ENCODE peak calls at places on chromosomes 7 and 10, in six cellular contexts. One of them, this sample, is unnamed.

GRCh38 chr10:12699756-12700556 is 301.6 kb downstream of the CCDC3 start:
- DNase-seq in neural crest cell: no peak
- DNase-seq in epithelial cell of prostate: no peak
- DNase-seq in astrocyte of the spinal cord: no peak
- DNase-seq in SIG-M5: no peak
- DNase-seq in NCI-H146: no peak
- DNase-seq in this sample: no peak

GRCh38 chr10:80154978-80155695 is 22.6 kb downstream of the PLAC9 start:
- DNase-seq in neural crest cell: no peak
- DNase-seq in epithelial cell of prostate: peak
- DNase-seq in astrocyte of the spinal cord: peak
- DNase-seq in SIG-M5: no peak
- DNase-seq in NCI-H146: no peak
- DNase-seq in this sample: no peak

GRCh38 chr10:32979041-32979440 is 21.0 kb upstream of the ITGB1 start:
- DNase-seq in neural crest cell: no peak
- DNase-seq in epithelial cell of prostate: no peak
- DNase-seq in astrocyte of the spinal cord: no peak
- DNase-seq in SIG-M5: no peak
- DNase-seq in NCI-H146: no peak
- DNase-seq in this sample: no peak

GRCh38 chr7:50262916-50263690 is 41.4 kb upstream of the IKZF1 start:
- DNase-seq in neural crest cell: no peak
- DNase-seq in epithelial cell of prostate: no peak
- DNase-seq in astrocyte of the spinal cord: no peak
- DNase-seq in SIG-M5: no peak
- DNase-seq in NCI-H146: no peak
- DNase-seq in this sample: no peak

GRCh38 chr10:62017141-62017870 is 115.8 kb downstream of the ARID5B start:
- DNase-seq in neural crest cell: no peak
- DNase-seq in epithelial cell of prostate: no peak
- DNase-seq in astrocyte of the spinal cord: no peak
- DNase-seq in SIG-M5: no peak
- DNase-seq in NCI-H146: no peak
- DNase-seq in this sample: no peak

GRCh38 chr7:147915781-147916180 is 674.8 kb upstream of the C7orf33 start:
- DNase-seq in neural crest cell: no peak
- DNase-seq in epithelial cell of prostate: no peak
- DNase-seq in astrocyte of the spinal cord: no peak
- DNase-seq in SIG-M5: no peak
- DNase-seq in NCI-H146: no peak
- DNase-seq in this sample: no peak

GRCh38 chr10:116665541-116666125 is 44.9 kb downstream of the PNLIPRP2 start:
- DNase-seq in neural crest cell: peak
- DNase-seq in epithelial cell of prostate: no peak
- DNase-seq in astrocyte of the spinal cord: no peak
- DNase-seq in SIG-M5: no peak
- DNase-seq in NCI-H146: no peak
- DNase-seq in this sample: no peak

GRCh38 chr10:62594093-62594520 is 210.4 kb upstream of the ADO start:
- DNase-seq in neural crest cell: peak
- DNase-seq in epithelial cell of prostate: no peak
- DNase-seq in astrocyte of the spinal cord: peak
- DNase-seq in SIG-M5: no peak
- DNase-seq in NCI-H146: peak
- DNase-seq in this sample: peak

GRCh38 chr10:89342219-89342966 is 14.6 kb downstream of the IFIT3 start:
- DNase-seq in neural crest cell: no peak
- DNase-seq in epithelial cell of prostate: peak
- DNase-seq in astrocyte of the spinal cord: peak
- DNase-seq in SIG-M5: no peak
- DNase-seq in NCI-H146: peak
- DNase-seq in this sample: no peak

GRCh38 chr10:79923145-79923544 is 25.8 kb downstream of the SFTPD start:
- DNase-seq in neural crest cell: no peak
- DNase-seq in epithelial cell of prostate: no peak
- DNase-seq in astrocyte of the spinal cord: no peak
- DNase-seq in SIG-M5: no peak
- DNase-seq in NCI-H146: no peak
- DNase-seq in this sample: no peak

GRCh38 chr7:50470250-50471163 is 20.4 kb upstream of the FIGNL1 start:
- DNase-seq in neural crest cell: no peak
- DNase-seq in epithelial cell of prostate: no peak
- DNase-seq in astrocyte of the spinal cord: no peak
- DNase-seq in SIG-M5: no peak
- DNase-seq in NCI-H146: peak
- DNase-seq in this sample: no peak

GRCh38 chr10:37774351-37774750 is 83.1 kb downstream of the ZNF248 start:
- DNase-seq in neural crest cell: no peak
- DNase-seq in epithelial cell of prostate: no peak
- DNase-seq in astrocyte of the spinal cord: no peak
- DNase-seq in SIG-M5: no peak
- DNase-seq in NCI-H146: no peak
- DNase-seq in this sample: no peak

GRCh38 chr7:12162420-12163113 is 48.5 kb upstream of the TMEM106B start:
- DNase-seq in neural crest cell: no peak
- DNase-seq in epithelial cell of prostate: peak
- DNase-seq in astrocyte of the spinal cord: peak
- DNase-seq in SIG-M5: no peak
- DNase-seq in NCI-H146: no peak
- DNase-seq in this sample: no peak

GRCh38 chr10:63431962-63432797 is 33.6 kb downstream of the JMJD1C start:
- DNase-seq in neural crest cell: no peak
- DNase-seq in epithelial cell of prostate: no peak
- DNase-seq in astrocyte of the spinal cord: no peak
- DNase-seq in SIG-M5: no peak
- DNase-seq in NCI-H146: no peak
- DNase-seq in this sample: no peak

GRCh38 chr10:11525503-11525902 is 85.9 kb downstream of the USP6NL start:
- DNase-seq in neural crest cell: no peak
- DNase-seq in epithelial cell of prostate: no peak
- DNase-seq in astrocyte of the spinal cord: no peak
- DNase-seq in SIG-M5: no peak
- DNase-seq in NCI-H146: no peak
- DNase-seq in this sample: no peak

GRCh38 chr10:84076540-84077195 is 62.6 kb upstream of the GHITM start:
- DNase-seq in neural crest cell: no peak
- DNase-seq in epithelial cell of prostate: no peak
- DNase-seq in astrocyte of the spinal cord: peak
- DNase-seq in SIG-M5: no peak
- DNase-seq in NCI-H146: no peak
- DNase-seq in this sample: no peak

This sample was measured in activated T-helper 2 cell treated with anti-CD3 and anti-CD28 coated beads, Interferon-gamma antibody, Interleukin-2, Interleukin-4, amounts not matched to agents 10 μg/mL and 5 μg/mL and 100 μg/mL, durations not matched to agents 14 hours and 24 hours and 36 hours.